ENCODE peak calls at places on chromosomes 13 and 19, in ten cellular contexts. One of them, this sample, is unnamed.

GRCh38 chr13:24208314-24208713 is 47.8 kb downstream of the SPATA13 start:
- DNase-seq in naive thymus-derived CD4-positive, alpha-beta T cell: no peak
- DNase-seq in naive thymus-derived CD8-positive, alpha-beta T cell: no peak
- DNase-seq in endothelial cell: no peak
- DNase-seq in HFF-Myc: peak; percentile 53
- DNase-seq in nucleus accumbens: no peak
- DNase-seq in neural progenitor cell: no peak
- DNase-seq in T-cell: no peak
- DNase-seq in non-pigmented ciliary epithelial cell: peak; percentile 60
- DNase-seq in RWPE1: peak; percentile 52
- DNase-seq in this sample: no peak

GRCh38 chr13:74575729-74576125 is 441.5 kb upstream of the KLF12 start:
- DNase-seq in naive thymus-derived CD4-positive, alpha-beta T cell: peak; percentile 15
- DNase-seq in naive thymus-derived CD8-positive, alpha-beta T cell: peak; percentile 27
- DNase-seq in endothelial cell: peak; percentile 88
- DNase-seq in HFF-Myc: no peak
- DNase-seq in nucleus accumbens: peak; percentile 60
- DNase-seq in neural progenitor cell: peak; percentile 86
- DNase-seq in T-cell: peak; percentile 51
- DNase-seq in non-pigmented ciliary epithelial cell: no peak
- DNase-seq in RWPE1: peak; percentile 17
- DNase-seq in this sample: no peak

GRCh38 chr19:41276231-41276630 is 12.1 kb downstream of the HNRNPUL1 start:
- DNase-seq in naive thymus-derived CD4-positive, alpha-beta T cell: no peak
- DNase-seq in naive thymus-derived CD8-positive, alpha-beta T cell: no peak
- DNase-seq in endothelial cell: no peak
- DNase-seq in HFF-Myc: no peak
- DNase-seq in nucleus accumbens: no peak
- DNase-seq in neural progenitor cell: no peak
- DNase-seq in T-cell: no peak
- DNase-seq in non-pigmented ciliary epithelial cell: no peak
- DNase-seq in RWPE1: no peak
- DNase-seq in this sample: no peak

GRCh38 chr19:31586282-31586681 is 237.0 kb upstream of the TSHZ3 start:
- DNase-seq in naive thymus-derived CD4-positive, alpha-beta T cell: no peak
- DNase-seq in naive thymus-derived CD8-positive, alpha-beta T cell: no peak
- DNase-seq in endothelial cell: no peak
- DNase-seq in HFF-Myc: no peak
- DNase-seq in nucleus accumbens: no peak
- DNase-seq in neural progenitor cell: no peak
- DNase-seq in T-cell: no peak
- DNase-seq in non-pigmented ciliary epithelial cell: peak; percentile 23
- DNase-seq in RWPE1: no peak
- DNase-seq in this sample: no peak

GRCh38 chr19:15381864-15382263 is 2.3 kb upstream of the AKAP8 start:
- DNase-seq in naive thymus-derived CD4-positive, alpha-beta T cell: no peak
- DNase-seq in naive thymus-derived CD8-positive, alpha-beta T cell: no peak
- DNase-seq in endothelial cell: no peak
- DNase-seq in HFF-Myc: no peak
- DNase-seq in nucleus accumbens: no peak
- DNase-seq in neural progenitor cell: no peak
- DNase-seq in T-cell: no peak
- DNase-seq in non-pigmented ciliary epithelial cell: no peak
- DNase-seq in RWPE1: no peak
- DNase-seq in this sample: no peak

GRCh38 chr19:46180701-46181385 is 32.8 kb downstream of the IGFL2 start:
- DNase-seq in naive thymus-derived CD4-positive, alpha-beta T cell: no peak
- DNase-seq in naive thymus-derived CD8-positive, alpha-beta T cell: no peak
- DNase-seq in endothelial cell: no peak
- DNase-seq in HFF-Myc: peak; percentile 31
- DNase-seq in nucleus accumbens: no peak
- DNase-seq in neural progenitor cell: no peak
- DNase-seq in T-cell: no peak
- DNase-seq in non-pigmented ciliary epithelial cell: no peak
- DNase-seq in RWPE1: peak; percentile 63
- DNase-seq in this sample: no peak

GRCh38 chr19:1799695-1800342 is 12.3 kb downstream of the ATP8B3 start:
- DNase-seq in naive thymus-derived CD4-positive, alpha-beta T cell: no peak
- DNase-seq in naive thymus-derived CD8-positive, alpha-beta T cell: no peak
- DNase-seq in endothelial cell: no peak
- DNase-seq in HFF-Myc: no peak
- DNase-seq in nucleus accumbens: no peak
- DNase-seq in neural progenitor cell: no peak
- DNase-seq in T-cell: no peak
- DNase-seq in non-pigmented ciliary epithelial cell: no peak
- DNase-seq in RWPE1: no peak
- DNase-seq in this sample: peak; percentile 84

GRCh38 chr19:32464279-32464678 is 58.7 kb downstream of the DPY19L3 start:
- DNase-seq in naive thymus-derived CD4-positive, alpha-beta T cell: no peak
- DNase-seq in naive thymus-derived CD8-positive, alpha-beta T cell: no peak
- DNase-seq in endothelial cell: no peak
- DNase-seq in HFF-Myc: no peak
- DNase-seq in nucleus accumbens: no peak
- DNase-seq in neural progenitor cell: no peak
- DNase-seq in T-cell: no peak
- DNase-seq in non-pigmented ciliary epithelial cell: no peak
- DNase-seq in RWPE1: no peak
- DNase-seq in this sample: no peak

GRCh38 chr13:95392597-95392996 is 91.3 kb upstream of the ABCC4 start:
- DNase-seq in naive thymus-derived CD4-positive, alpha-beta T cell: no peak
- DNase-seq in naive thymus-derived CD8-positive, alpha-beta T cell: no peak
- DNase-seq in endothelial cell: no peak
- DNase-seq in HFF-Myc: no peak
- DNase-seq in nucleus accumbens: no peak
- DNase-seq in neural progenitor cell: no peak
- DNase-seq in T-cell: no peak
- DNase-seq in non-pigmented ciliary epithelial cell: no peak
- DNase-seq in RWPE1: no peak
- DNase-seq in this sample: no peak

GRCh38 chr13:112885782-112886268 is 83.2 kb upstream of the MCF2L start:
- DNase-seq in naive thymus-derived CD4-positive, alpha-beta T cell: no peak
- DNase-seq in naive thymus-derived CD8-positive, alpha-beta T cell: no peak
- DNase-seq in endothelial cell: peak; percentile 69
- DNase-seq in HFF-Myc: peak; percentile 61
- DNase-seq in nucleus accumbens: no peak
- DNase-seq in neural progenitor cell: peak; percentile 95
- DNase-seq in T-cell: no peak
- DNase-seq in non-pigmented ciliary epithelial cell: peak; percentile 41
- DNase-seq in RWPE1: peak; percentile 85
- DNase-seq in this sample: peak; percentile 89

GRCh38 chr13:106373989-106374572 is 161.4 kb downstream of the EFNB2 start:
- DNase-seq in naive thymus-derived CD4-positive, alpha-beta T cell: no peak
- DNase-seq in naive thymus-derived CD8-positive, alpha-beta T cell: no peak
- DNase-seq in endothelial cell: no peak
- DNase-seq in HFF-Myc: no peak
- DNase-seq in nucleus accumbens: no peak
- DNase-seq in neural progenitor cell: no peak
- DNase-seq in T-cell: no peak
- DNase-seq in non-pigmented ciliary epithelial cell: no peak
- DNase-seq in RWPE1: no peak
- DNase-seq in this sample: no peak

GRCh38 chr19:7925171-7925837 is 631 bp downstream of the CTXN1 start:
- DNase-seq in naive thymus-derived CD4-positive, alpha-beta T cell: peak; percentile 58
- DNase-seq in naive thymus-derived CD8-positive, alpha-beta T cell: peak; percentile 79
- DNase-seq in endothelial cell: peak; percentile 95
- DNase-seq in HFF-Myc: no peak
- DNase-seq in nucleus accumbens: peak; percentile 31
- DNase-seq in neural progenitor cell: peak; percentile 96
- DNase-seq in T-cell: peak; percentile 83
- DNase-seq in non-pigmented ciliary epithelial cell: no peak
- DNase-seq in RWPE1: peak; percentile 53
- DNase-seq in this sample: no peak

GRCh38 chr13:95160112-95160906 is 140.9 kb downstream of the ABCC4 start:
- DNase-seq in naive thymus-derived CD4-positive, alpha-beta T cell: no peak
- DNase-seq in naive thymus-derived CD8-positive, alpha-beta T cell: no peak
- DNase-seq in endothelial cell: no peak
- DNase-seq in HFF-Myc: no peak
- DNase-seq in nucleus accumbens: no peak
- DNase-seq in neural progenitor cell: no peak
- DNase-seq in T-cell: no peak
- DNase-seq in non-pigmented ciliary epithelial cell: no peak
- DNase-seq in RWPE1: no peak
- DNase-seq in this sample: no peak

GRCh38 chr19:3094638-3095374 is 644 bp downstream of the GNA11 start:
- DNase-seq in naive thymus-derived CD4-positive, alpha-beta T cell: no peak
- DNase-seq in naive thymus-derived CD8-positive, alpha-beta T cell: peak; percentile 32
- DNase-seq in endothelial cell: peak; percentile 33
- DNase-seq in HFF-Myc: no peak
- DNase-seq in nucleus accumbens: no peak
- DNase-seq in neural progenitor cell: peak; percentile 56
- DNase-seq in T-cell: peak; percentile 33
- DNase-seq in non-pigmented ciliary epithelial cell: no peak
- DNase-seq in RWPE1: no peak
- DNase-seq in this sample: no peak

GRCh38 chr13:42986176-42986574 is 5.9 kb downstream of the EPSTI1 start:
- DNase-seq in naive thymus-derived CD4-positive, alpha-beta T cell: no peak
- DNase-seq in naive thymus-derived CD8-positive, alpha-beta T cell: no peak
- DNase-seq in endothelial cell: no peak
- DNase-seq in HFF-Myc: no peak
- DNase-seq in nucleus accumbens: no peak
- DNase-seq in neural progenitor cell: no peak
- DNase-seq in T-cell: no peak
- DNase-seq in non-pigmented ciliary epithelial cell: no peak
- DNase-seq in RWPE1: no peak
- DNase-seq in this sample: no peak

GRCh38 chr19:38497907-38498306 is 64.4 kb downstream of the RYR1 start:
- DNase-seq in naive thymus-derived CD4-positive, alpha-beta T cell: no peak
- DNase-seq in naive thymus-derived CD8-positive, alpha-beta T cell: no peak
- DNase-seq in endothelial cell: no peak
- DNase-seq in HFF-Myc: no peak
- DNase-seq in nucleus accumbens: no peak
- DNase-seq in neural progenitor cell: no peak
- DNase-seq in T-cell: no peak
- DNase-seq in non-pigmented ciliary epithelial cell: no peak
- DNase-seq in RWPE1: no peak
- DNase-seq in this sample: no peak

GRCh38 chr19:49447485-49448431 is 3.9 kb downstream of the PIH1D1 start:
- DNase-seq in naive thymus-derived CD4-positive, alpha-beta T cell: no peak
- DNase-seq in naive thymus-derived CD8-positive, alpha-beta T cell: no peak
- DNase-seq in endothelial cell: no peak
- DNase-seq in HFF-Myc: no peak
- DNase-seq in nucleus accumbens: no peak
- DNase-seq in neural progenitor cell: peak; percentile 57
- DNase-seq in T-cell: no peak
- DNase-seq in non-pigmented ciliary epithelial cell: no peak
- DNase-seq in RWPE1: no peak
- DNase-seq in this sample: no peak

GRCh38 chr19:58356236-58356970 is 3.1 kb upstream of the A1BG start:
- DNase-seq in naive thymus-derived CD4-positive, alpha-beta T cell: peak; percentile 37
- DNase-seq in naive thymus-derived CD8-positive, alpha-beta T cell: peak; percentile 48
- DNase-seq in endothelial cell: no peak
- DNase-seq in HFF-Myc: no peak
- DNase-seq in nucleus accumbens: no peak
- DNase-seq in neural progenitor cell: no peak
- DNase-seq in T-cell: peak; percentile 33
- DNase-seq in non-pigmented ciliary epithelial cell: no peak
- DNase-seq in RWPE1: no peak
- DNase-seq in this sample: peak; percentile 37

GRCh38 chr19:7912144-7912696 is 2.4 kb upstream of the TGFBR3L start:
- DNase-seq in naive thymus-derived CD4-positive, alpha-beta T cell: no peak
- DNase-seq in naive thymus-derived CD8-positive, alpha-beta T cell: no peak
- DNase-seq in endothelial cell: no peak
- DNase-seq in HFF-Myc: no peak
- DNase-seq in nucleus accumbens: no peak
- DNase-seq in neural progenitor cell: no peak
- DNase-seq in T-cell: no peak
- DNase-seq in non-pigmented ciliary epithelial cell: no peak
- DNase-seq in RWPE1: no peak
- DNase-seq in this sample: no peak

GRCh38 chr19:45881082-45881908 is 4.6 kb downstream of the IRF2BP1 start:
- DNase-seq in naive thymus-derived CD4-positive, alpha-beta T cell: no peak
- DNase-seq in naive thymus-derived CD8-positive, alpha-beta T cell: no peak
- DNase-seq in endothelial cell: no peak
- DNase-seq in HFF-Myc: no peak
- DNase-seq in nucleus accumbens: no peak
- DNase-seq in neural progenitor cell: no peak
- DNase-seq in T-cell: no peak
- DNase-seq in non-pigmented ciliary epithelial cell: no peak
- DNase-seq in RWPE1: no peak
- DNase-seq in this sample: no peak

This sample was measured in DMS79.